ENCODE peak calls at places on chromosomes 6 and 20, in four cellular contexts. P is stomach, N is GM12878, L is ovary. Z is an unnamed sample.

GRCh38 chr6:25991785-25992412 is 29.3 kb downstream of the TRIM38 start:
- DNase-seq in N (peak; percentile 48), P (peak; percentile 70), L (peak; percentile 65), Z (peak; percentile 79)

GRCh38 chr6:3874069-3874468 is 24.9 kb downstream of the FAM50B start:
- DNase-seq in P (no peak), L (no peak), N (no peak), Z (no peak)

GRCh38 chr6:52522151-52522626 is 54.7 kb downstream of the TRAM2 start:
- DNase-seq in L (no peak), N (no peak), P (no peak), Z (no peak)

GRCh38 chr20:10622657-10623418 is 51.0 kb downstream of the JAG1 start:
- DNase-seq in N (no peak), L (peak; percentile 53), P (no peak), Z (no peak)

GRCh38 chr6:9064156-9064555 is 628.8 kb upstream of the SLC35B3 start:
- DNase-seq in P (no peak), N (no peak), L (no peak), Z (no peak)

GRCh38 chr6:22888147-22888831 is 318.9 kb downstream of the HDGFL1 start:
- DNase-seq in N (no peak), P (no peak), L (no peak), Z (no peak)

GRCh38 chr6:113762611-113763010 is 94.5 kb upstream of the MARCKS start:
- DNase-seq in L (no peak), N (no peak), P (no peak), Z (no peak)

GRCh38 chr20:46678516-46678915 is 10.7 kb downstream of the TP53RK start:
- DNase-seq in P (no peak), N (no peak), L (no peak), Z (no peak)

GRCh38 chr6:78611886-78612480 is 255.4 kb upstream of the IRAK1BP1 start:
- DNase-seq in N (no peak), L (no peak), P (no peak), Z (no peak)

GRCh38 chr20:13205848-13206434 is 15.1 kb upstream of the ISM1 start:
- DNase-seq in L (no peak), P (no peak), N (no peak), Z (peak; percentile 92)

DNA sequence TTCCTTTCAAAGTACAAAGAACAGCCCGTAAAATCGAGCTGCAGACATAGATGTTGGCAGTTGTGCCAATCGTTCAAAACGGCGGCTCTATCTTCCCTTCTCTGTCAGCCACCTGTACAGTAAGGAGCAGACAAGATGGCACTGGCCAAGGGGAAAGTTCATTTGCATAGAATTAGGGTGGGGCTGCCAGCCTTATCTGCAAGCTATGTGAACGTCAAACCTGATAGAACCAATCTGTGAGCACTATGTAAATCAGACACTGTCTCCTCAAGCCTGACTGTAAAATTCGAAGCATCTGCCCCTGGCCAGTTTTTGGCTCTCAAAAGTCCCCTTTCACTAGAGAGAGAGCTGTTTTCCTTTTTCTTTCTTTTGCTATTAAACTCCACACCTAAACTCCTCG is 374.5 kb downstream of the EPM2A start:
- DNase-seq in P (no peak), L (no peak), N (no peak), Z (no peak)
- TF ChIP-seq POLR2A in P (no peak), L (no peak), N (no peak), Z (no peak)

GRCh38 chr6:149563928-149564325 is 2.2 kb upstream of the GINM1 start:
- DNase-seq in P (no peak), L (no peak), N (no peak), Z (no peak)

GRCh38 chr6:149567194-149567586 is 1.0 kb downstream of the GINM1 start:
- DNase-seq in N (no peak), L (no peak), P (no peak), Z (no peak)

GRCh38 chr6:149565539-149566371 is 420 bp upstream of the GINM1 start:
- DNase-seq in N (peak; percentile 90), L (peak; percentile 90), P (peak; percentile 96), Z (peak; percentile 96)

GRCh38 chr6:149567846-149568585 is 1.8 kb downstream of the GINM1 start:
- DNase-seq in L (no peak), N (no peak), P (no peak), Z (no peak)

GRCh38 chr6:149566372-149567193 is at the start of gene GINM1:
- DNase-seq in P (peak; percentile 63), L (peak; percentile 47), N (no peak), Z (peak; percentile 72)
- TF ChIP-seq POLR2A in P (no peak), L (peak; percentile 50), N (peak; percentile 85), Z (peak; percentile 73)

DNA sequence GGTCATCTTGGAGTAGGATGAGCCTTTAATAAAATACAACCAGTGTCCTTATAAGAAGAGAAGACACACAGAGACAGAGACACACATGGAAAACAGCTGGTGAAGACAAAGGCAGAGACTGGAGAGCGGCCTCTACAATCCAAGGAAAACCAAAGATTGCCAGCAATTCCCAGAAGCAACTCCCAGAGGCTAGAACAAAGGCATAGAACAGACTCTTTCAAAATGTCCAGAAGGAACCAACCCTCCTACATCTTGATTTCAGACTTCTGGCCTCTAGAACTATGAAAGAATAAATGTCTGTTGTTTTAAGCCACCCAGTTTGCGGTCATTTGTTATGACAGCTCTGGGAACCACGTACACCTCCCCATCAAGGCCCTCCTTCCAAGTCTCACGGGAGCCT is 126.7 kb upstream of the TNFAIP3 start:
- DNase-seq in N (no peak), P (no peak), L (no peak), Z (no peak)
- TF ChIP-seq POLR2A in N (no peak), P (no peak), L (no peak), Z (no peak)

GRCh38 chr20:17758010-17758409 is 58.2 kb downstream of the BANF2 start:
- DNase-seq in P (no peak), N (no peak), L (no peak), Z (no peak)

GRCh38 chr20:17757496-17757895 is 57.7 kb downstream of the BANF2 start:
- DNase-seq in N (no peak), L (no peak), P (no peak), Z (no peak)

GRCh38 chr20:17759449-17759848 is 59.7 kb downstream of the BANF2 start:
- DNase-seq in L (no peak), P (no peak), N (no peak), Z (no peak)

GRCh38 chr20:17756529-17756928 is 56.8 kb downstream of the BANF2 start:
- DNase-seq in P (no peak), L (no peak), N (no peak), Z (no peak)

DNA sequence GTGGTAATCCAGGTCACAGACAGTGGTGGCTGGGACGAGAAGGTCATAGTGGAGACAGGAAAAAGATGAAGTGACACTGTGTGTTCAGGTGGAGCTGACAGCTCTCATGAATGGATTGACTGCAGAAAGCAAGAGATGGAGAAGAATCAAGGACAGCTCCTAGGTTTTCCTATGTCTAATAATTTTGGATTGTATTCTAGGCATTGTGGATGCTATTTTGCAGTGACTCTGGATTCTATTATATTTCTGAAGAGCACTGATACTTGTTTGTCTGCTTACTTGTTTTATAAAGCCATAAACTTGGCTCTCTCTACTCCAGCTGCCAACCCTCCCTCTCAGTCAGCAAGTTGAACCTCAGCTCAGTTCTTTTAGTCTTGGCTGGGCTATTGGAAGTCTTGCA is 58.7 kb downstream of the BANF2 start:
- DNase-seq in P (no peak), N (no peak), L (no peak), Z (no peak)
- TF ChIP-seq POLR2A in P (no peak), N (no peak), L (no peak), Z (no peak)

GRCh38 chr20:17320456-17320855 is 93.6 kb downstream of the PCSK2 start:
- DNase-seq in L (no peak), N (no peak), P (no peak), Z (no peak)
- TF ChIP-seq POLR2A in L (no peak), N (no peak), P (no peak), Z (no peak)

GRCh38 chr6:149454405-149454848 is 30.4 kb downstream of the ZC3H12D start:
- DNase-seq in P (peak; percentile 96), L (peak; percentile 97), N (no peak), Z (peak; percentile 100)
- TF ChIP-seq POLR2A in P (no peak), L (no peak), N (no peak), Z (peak; percentile 71)

GRCh38 chr6:125301435-125302391 is at the start of gene HDDC2:
- DNase-seq in L (peak; percentile 63), N (no peak), P (peak; percentile 78), Z (peak; percentile 67)
- TF ChIP-seq POLR2A in L (peak; percentile 22), N (peak; percentile 84), P (no peak), Z (no peak)

DNA sequence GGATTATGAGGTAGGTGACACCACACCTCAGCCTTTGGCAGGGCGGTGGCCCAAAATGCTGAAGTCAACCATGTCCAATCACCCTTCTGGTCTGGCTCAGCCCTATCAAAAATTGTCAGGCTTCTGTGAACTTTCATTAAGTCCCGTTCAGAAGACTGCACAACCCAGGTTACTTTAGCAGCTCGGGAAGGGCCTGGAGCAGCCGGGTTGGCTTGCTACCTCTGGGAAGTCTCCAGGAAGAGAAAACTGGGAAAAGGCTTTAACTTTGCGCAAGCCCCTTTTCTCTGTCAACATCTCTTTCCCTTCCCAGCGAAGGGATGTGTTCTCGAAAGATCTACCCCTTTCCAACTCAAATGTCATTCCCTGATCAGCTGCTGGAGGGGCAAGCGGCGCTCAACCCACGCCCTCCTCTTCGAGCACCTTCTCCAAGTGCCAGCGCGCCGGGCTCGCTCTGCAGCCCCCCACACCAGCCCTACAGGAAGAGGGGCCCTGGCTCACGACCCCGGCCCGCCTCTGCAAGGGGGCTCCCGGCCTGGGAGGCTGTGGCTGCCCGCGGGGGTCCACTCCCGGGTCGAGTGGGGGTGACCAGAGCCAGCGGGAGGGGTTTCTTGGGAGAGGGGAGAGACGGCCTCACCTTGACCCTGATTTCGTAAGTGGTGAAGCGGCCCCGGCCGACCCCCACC is 573 bp downstream of the SNX3 start:
- DNase-seq in P (peak; percentile 33), N (peak; percentile 25), L (no peak), Z (peak; percentile 52)
- TF ChIP-seq POLR2A in P (no peak), N (no peak), L (peak; percentile 17), Z (no peak)

Z was measured in thyroid gland.